ENCODE peak calls at places on chromosomes 12 and 14, in six cellular contexts. H, B, G, J, W and N are unnamed samples.

GRCh38 chr12:26987634-26988424 is 26.4 kb downstream of the TM7SF3 start:
- DNase-seq in J (no peak), B (no peak), W (no peak), H (no peak), G (peak; percentile 2), N (peak; percentile 33)

GRCh38 chr14:66070542-66071319 is 415.4 kb upstream of the CCDC196 start:
- DNase-seq in W (no peak), H (peak; percentile 78), B (peak; percentile 54), J (peak; percentile 80), G (no peak), N (peak; percentile 62)

GRCh38 chr14:67762051-67762450 is 54.3 kb downstream of the ZFYVE26 start:
- DNase-seq in H (no peak), G (no peak), W (no peak), B (no peak), J (no peak), N (no peak)

GRCh38 chr12:113918306-113918705 is 47.8 kb downstream of the RBM19 start:
- DNase-seq in H (no peak), G (no peak), J (no peak), W (no peak), B (no peak), N (no peak)

GRCh38 chr14:23608454-23608853 is 27.7 kb upstream of the DHRS2 start:
- DNase-seq in H (no peak), G (no peak), B (no peak), J (no peak), W (no peak), N (no peak)

GRCh38 chr12:60724984-60725383 is 1129.2 kb downstream of the SLC16A7 start:
- DNase-seq in G (no peak), H (no peak), B (no peak), W (no peak), J (no peak), N (no peak)

GRCh38 chr12:19530631-19531020 is 91.3 kb downstream of the AEBP2 start:
- DNase-seq in G (peak; percentile 34), B (no peak), J (no peak), W (no peak), H (no peak), N (peak; percentile 40)

GRCh38 chr14:72962829-72963312 is 36.6 kb downstream of the DCAF4 start:
- DNase-seq in B (no peak), J (no peak), H (peak; percentile 44), G (peak; percentile 77), W (peak; percentile 77), N (peak; percentile 89)